ENCODE peak calls at places on chromosomes 3 and 15, in four cellular contexts. Z, E, S and N are unnamed samples.

GRCh38 chr15:85289677-85290365 is 90.6 kb upstream of the AKAP13 start:
- DNase-seq in S (peak; percentile 79), Z (no peak), E (peak; percentile 67), N (peak; percentile 59)

GRCh38 chr3:64686446-64686908 is 1.3 kb downstream of the ADAMTS9 start:
- DNase-seq in Z (no peak), S (peak; percentile 41), E (peak; percentile 45), N (peak; percentile 53)

GRCh38 chr15:33700695-33701303 is 267.5 kb upstream of the CHRM5 start:
- DNase-seq in Z (peak; percentile 43), E (peak; percentile 65), S (peak; percentile 77), N (peak; percentile 43)

GRCh38 chr3:100416176-100416575 is 14.8 kb downstream of the LNP1 start:
- DNase-seq in S (no peak), Z (no peak), E (no peak), N (no peak)

GRCh38 chr3:151371531-151371930 is 13.0 kb downstream of the P2RY12 start:
- DNase-seq in S (no peak), E (no peak), Z (no peak), N (no peak)

GRCh38 chr3:133152056-133152455 is 113.9 kb downstream of the TMEM108 start:
- DNase-seq in E (no peak), S (no peak), Z (no peak), N (no peak)

GRCh38 chr3:64179249-64179648 is 46.0 kb downstream of the PRICKLE2 start:
- DNase-seq in S (no peak), E (no peak), Z (no peak), N (no peak)

GRCh38 chr3:138381950-138382715 is 33.8 kb downstream of the MRAS start:
- DNase-seq in E (peak; percentile 81), S (no peak), Z (no peak), N (no peak)

GRCh38 chr15:62739507-62739906 is 303.0 kb upstream of the TPM1 start:
- DNase-seq in S (no peak), E (no peak), Z (no peak), N (no peak)

GRCh38 chr3:15812183-15812582 is 14.4 kb upstream of the ANKRD28 start:
- DNase-seq in S (peak; percentile 47), Z (no peak), E (no peak), N (no peak)

GRCh38 chr15:61051570-61052031 is 177.5 kb downstream of the RORA start:
- DNase-seq in E (peak; percentile 51), Z (no peak), S (peak; percentile 29), N (peak; percentile 28)

GRCh38 chr3:23114479-23114878 is 88.6 kb upstream of the UBE2E2 start:
- DNase-seq in S (no peak), E (no peak), Z (no peak), N (no peak)

GRCh38 chr15:88657326-88658069 is 18.7 kb downstream of the ISG20 start:
- DNase-seq in S (peak; percentile 41), E (peak; percentile 40), Z (no peak), N (peak; percentile 59)

GRCh38 chr15:67185051-67185450 is 69.4 kb downstream of the AAGAB start:
- DNase-seq in E (no peak), S (no peak), Z (no peak), N (no peak)

GRCh38 chr3:60536420-60536819 is 714.8 kb downstream of the FHIT start:
- DNase-seq in E (no peak), Z (no peak), S (no peak), N (no peak)

GRCh38 chr3:141605883-141606282 is 119.1 kb downstream of the RASA2 start:
- DNase-seq in Z (no peak), E (no peak), S (no peak), N (no peak)

GRCh38 chr3:113136071-113136470 is 75.3 kb upstream of the BOC start:
- DNase-seq in E (no peak), Z (no peak), S (peak; percentile 51), N (no peak)

GRCh38 chr3:45078910-45079522 is 52.9 kb downstream of the CLEC3B start:
- DNase-seq in Z (no peak), E (no peak), S (no peak), N (no peak)

GRCh38 chr15:40002295-40002694 is 36.7 kb downstream of the SRP14 start:
- DNase-seq in E (peak; percentile 82), Z (no peak), S (no peak), N (peak; percentile 20)

GRCh38 chr3:72891053-72891855 is 3.4 kb downstream of the GXYLT2 start:
- DNase-seq in Z (no peak), E (no peak), S (peak; percentile 59), N (no peak)

GRCh38 chr3:185460719-185461350 is 38.0 kb downstream of the TMEM41A start:
- DNase-seq in S (peak; percentile 56), E (no peak), Z (no peak), N (no peak)

GRCh38 chr3:90016492-90017065 is 909.2 kb downstream of the EPHA3 start:
- DNase-seq in S (no peak), E (no peak), Z (no peak), N (peak; percentile 28)

GRCh38 chr3:120559228-120560061 is 36.7 kb upstream of the NDUFB4 start:
- DNase-seq in E (peak; percentile 76), Z (no peak), S (peak; percentile 39), N (peak; percentile 9)

GRCh38 chr15:88075102-88075501 is 181.4 kb downstream of the NTRK3 start:
- DNase-seq in S (no peak), E (no peak), Z (no peak), N (no peak)

GRCh38 chr15:71465109-71465508 is 345.2 kb upstream of the NR2E3 start:
- DNase-seq in E (no peak), Z (no peak), S (no peak), N (no peak)

GRCh38 chr3:115931581-115931980 is 308.3 kb downstream of the GAP43 start:
- DNase-seq in E (no peak), S (no peak), Z (no peak), N (no peak)

GRCh38 chr3:103609472-103609871 is 1174.7 kb downstream of the ZPLD1 start:
- DNase-seq in Z (no peak), S (peak; percentile 7), E (no peak), N (no peak)

GRCh38 chr3:179149239-179149887 is 1.2 kb downstream of the PIK3CA start:
- DNase-seq in E (no peak), Z (peak; percentile 78), S (no peak), N (peak; percentile 40)

GRCh38 chr3:52056521-52056967 is at the start of gene DUSP7:
- DNase-seq in S (peak; percentile 73), Z (peak; percentile 55), E (peak; percentile 77), N (peak; percentile 74)

GRCh38 chr15:60383008-60383694 is 14.6 kb downstream of the ANXA2 start:
- DNase-seq in S (no peak), E (no peak), Z (no peak), N (no peak)

GRCh38 chr3:66473181-66473580 is 27.6 kb downstream of the LRIG1 start:
- DNase-seq in Z (no peak), E (no peak), S (no peak), N (no peak)

GRCh38 chr15:66496951-66497501 is 536 bp downstream of the SNAPC5 start:
- DNase-seq in Z (no peak), E (no peak), S (no peak), N (no peak)

GRCh38 chr15:96336643-96337353 is 6.3 kb downstream of the NR2F2 start:
- DNase-seq in Z (no peak), E (peak; percentile 51), S (no peak), N (no peak)

GRCh38 chr3:98650966-98651765 is 57.8 kb upstream of the CPOX start:
- DNase-seq in Z (no peak), E (no peak), S (no peak), N (no peak)

GRCh38 chr3:58333206-58334012 is 717 bp downstream of the PXK start:
- DNase-seq in Z (peak; percentile 64), E (peak; percentile 52), S (no peak), N (peak; percentile 16)

GRCh38 chr3:58331593-58332152 is 1.0 kb upstream of the PXK start:
- DNase-seq in Z (no peak), E (no peak), S (no peak), N (no peak)

GRCh38 chr3:58329922-58330413 is 2.7 kb upstream of the PXK start:
- DNase-seq in E (no peak), S (no peak), Z (no peak), N (no peak)

GRCh38 chr3:58334013-58334321 is 1.3 kb downstream of the PXK start:
- DNase-seq in E (no peak), S (no peak), Z (no peak), N (no peak)

GRCh38 chr3:58332575-58333179 is at the start of gene PXK:
- DNase-seq in E (peak; percentile 88), S (peak; percentile 68), Z (peak; percentile 73), N (peak; percentile 81)
- TF ChIP-seq CTCF in E (no peak), S (no peak), Z (no peak), N (no peak)

DNA sequence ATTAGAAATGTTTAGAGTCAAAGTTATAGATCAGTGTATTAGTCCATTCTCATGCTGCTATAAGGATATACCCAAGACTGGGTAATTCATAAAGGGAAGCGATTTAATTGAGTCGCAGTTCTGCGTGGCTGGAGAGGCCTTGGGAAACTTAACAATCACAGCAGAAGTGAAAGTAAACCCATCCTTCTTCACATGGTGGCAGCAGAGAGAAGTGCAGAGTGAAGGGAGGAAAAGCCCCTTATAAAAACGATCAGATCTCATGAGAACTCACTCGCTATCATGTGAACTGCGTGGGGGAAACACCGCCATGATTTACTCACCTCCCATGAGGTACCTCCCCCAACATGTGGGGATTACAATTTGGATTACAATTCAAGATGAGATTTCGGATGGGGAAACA is 871.5 kb downstream of the DIPK2A start:
- DNase-seq in Z (no peak), S (peak; percentile 58), E (no peak), N (no peak)
- TF ChIP-seq CTCF in Z (no peak), S (peak; percentile 50), E (no peak), N (no peak)

GRCh38 chr3:25557641-25558040 is 107.1 kb downstream of the TOP2B start:
- DNase-seq in Z (no peak), E (no peak), S (no peak), N (no peak)

GRCh38 chr3:25558106-25558505 is 106.6 kb downstream of the TOP2B start:
- DNase-seq in E (no peak), S (no peak), Z (no peak), N (no peak)

GRCh38 chr3:25556504-25556903 is 108.2 kb downstream of the TOP2B start:
- DNase-seq in S (no peak), E (no peak), Z (no peak), N (no peak)

GRCh38 chr3:25555695-25556094 is 109.0 kb downstream of the TOP2B start:
- DNase-seq in E (no peak), S (no peak), Z (no peak), N (no peak)

GRCh38 chr3:25558796-25559195 is 105.9 kb downstream of the TOP2B start:
- DNase-seq in E (no peak), S (no peak), Z (no peak), N (no peak)
- TF ChIP-seq CTCF in E (no peak), S (no peak), Z (no peak), N (no peak)

GRCh38 chr3:117045143-117045542 is 335.6 kb downstream of the TUSC7 start:
- DNase-seq in Z (no peak), S (no peak), E (no peak), N (peak; percentile 33)
- TF ChIP-seq CTCF in Z (no peak), S (no peak), E (no peak), N (no peak)

DNA sequence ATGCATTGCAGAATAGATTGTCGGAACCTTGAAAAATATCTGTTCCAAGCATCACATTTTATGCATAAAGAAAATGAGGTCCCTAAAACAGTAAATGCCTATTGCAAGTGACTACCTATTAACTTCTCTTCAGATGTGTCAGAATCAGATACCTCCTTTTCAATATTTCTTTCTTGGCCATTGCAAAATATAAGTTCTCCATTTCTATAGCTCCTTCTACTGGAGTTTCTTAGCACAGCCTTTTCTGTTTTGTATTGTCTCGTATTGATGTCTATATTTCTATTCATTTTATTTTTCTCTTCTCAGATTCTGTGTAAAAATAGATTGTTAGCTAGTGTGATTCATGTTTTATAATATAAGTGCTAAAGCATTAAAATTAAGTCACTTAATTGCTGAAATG is 63.4 kb downstream of the PPARG start:
- DNase-seq in E (no peak), Z (no peak), S (no peak), N (no peak)
- TF ChIP-seq CTCF in E (no peak), Z (no peak), S (no peak), N (no peak)